ENCODE peak calls at places on chromosomes 11 and 22, in ten cellular contexts. Q, C, N, T, Y, J, P, S, W and G are unnamed samples.
A peak's percentile ranks its signal among the peaks of the same experiment; 100 is the strongest.

GRCh38 chr11:96755209-96755608 is 365.4 kb downstream of the JRKL start:
- DNase-seq in Q (no peak), C (no peak), N (no peak), T (no peak), Y (no peak), J (no peak), P (no peak), S (no peak), W (no peak), G (no peak)

GRCh38 chr11:78717031-78717430 is 142.4 kb upstream of the NARS2 start:
- DNase-seq in Q (no peak), C (no peak), N (no peak), T (no peak), Y (no peak), J (no peak), P (no peak), S (no peak), W (no peak), G (no peak)

GRCh38 chr22:49738566-49738965 is 89.1 kb downstream of the BRD1 start:
- DNase-seq in Q (no peak), C (no peak), N (no peak), T (peak; percentile 19), Y (no peak), J (no peak), P (no peak), S (no peak), W (no peak), G (no peak)

GRCh38 chr11:20362481-20362880 is 1.0 kb upstream of the HTATIP2 start:
- DNase-seq in Q (no peak), C (no peak), N (no peak), T (no peak), Y (no peak), J (no peak), P (no peak), S (no peak), W (no peak), G (no peak)

GRCh38 chr11:62012451-62013265 is 45.2 kb upstream of the FTH1 start:
- DNase-seq in Q (no peak), C (no peak), N (no peak), T (no peak), Y (no peak), J (no peak), P (peak; percentile 79), S (peak; percentile 42), W (no peak), G (no peak)

GRCh38 chr22:49824936-49825335 is 2.7 kb downstream of the BRD1 start:
- DNase-seq in Q (no peak), C (no peak), N (no peak), T (no peak), Y (no peak), J (no peak), P (no peak), S (no peak), W (no peak), G (no peak)

GRCh38 chr11:59818572-59818971 is 8.0 kb upstream of the MRPL16 start:
- DNase-seq in Q (no peak), C (no peak), N (no peak), T (no peak), Y (no peak), J (no peak), P (no peak), S (no peak), W (no peak), G (no peak)

GRCh38 chr11:16412525-16413194 is 56.3 kb upstream of the SOX6 start:
- DNase-seq in Q (no peak), C (no peak), N (no peak), T (no peak), Y (no peak), J (no peak), P (no peak), S (no peak), W (no peak), G (no peak)

GRCh38 chr11:45079075-45079444 is 67.4 kb upstream of the PRDM11 start:
- DNase-seq in Q (no peak), C (no peak), N (no peak), T (no peak), Y (peak; percentile 88), J (no peak), P (no peak), S (no peak), W (no peak), G (no peak)

GRCh38 chr11:16028406-16028805 is 327.9 kb downstream of the SOX6 start:
- DNase-seq in Q (no peak), C (no peak), N (no peak), T (no peak), Y (no peak), J (no peak), P (no peak), S (peak; percentile 45), W (no peak), G (no peak)

GRCh38 chr11:126188332-126189108 is 22.9 kb downstream of the RPUSD4 start:
- DNase-seq in Q (no peak), C (no peak), N (no peak), T (no peak), Y (no peak), J (no peak), P (no peak), S (no peak), W (no peak), G (no peak)

GRCh38 chr11:13602844-13603243 is 65.6 kb upstream of the FAR1 start:
- DNase-seq in Q (no peak), C (no peak), N (no peak), T (no peak), Y (no peak), J (no peak), P (no peak), S (no peak), W (no peak), G (no peak)

GRCh38 chr11:43573233-43573632 is 107.3 kb upstream of the HSD17B12 start:
- DNase-seq in Q (no peak), C (no peak), N (no peak), T (no peak), Y (no peak), J (no peak), P (peak; percentile 37), S (no peak), W (peak; percentile 16), G (no peak)

GRCh38 chr22:27984723-27985122 is 65.7 kb upstream of the PITPNB start:
- DNase-seq in Q (no peak), C (no peak), N (peak; percentile 82), T (peak; percentile 3), Y (no peak), J (peak; percentile 50), P (no peak), S (no peak), W (no peak), G (no peak)

DNA sequence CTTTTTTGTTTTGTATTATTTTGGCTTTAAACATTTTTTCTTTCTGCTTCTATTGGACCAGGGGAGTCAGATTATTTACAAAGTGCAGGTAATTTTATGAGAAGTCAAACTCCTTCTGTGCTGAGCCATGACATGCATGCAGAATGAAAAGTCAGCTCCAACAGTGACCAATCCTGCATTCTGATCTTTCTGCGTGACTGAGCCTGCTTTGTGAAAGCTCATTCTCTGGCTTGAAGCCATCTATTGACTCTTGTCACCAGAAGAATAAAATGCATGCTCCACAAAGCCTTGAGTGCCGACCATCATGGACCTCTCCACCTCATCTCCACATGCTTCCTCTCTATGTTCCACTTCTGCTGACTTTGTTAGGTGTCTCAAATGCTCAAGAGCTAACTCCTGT is 50.2 kb downstream of the MIAT start:
- DNase-seq in Q (no peak), C (no peak), N (no peak), T (no peak), Y (no peak), J (no peak), P (no peak), S (no peak), W (no peak), G (no peak)
- H3K27ac ChIP-seq in Q (no peak overlapping the region), C (no peak overlapping the region), N (no peak overlapping the region), T (no peak overlapping the region), Y (no peak overlapping the region), J (no peak overlapping the region), P (no peak overlapping the region), S (no peak overlapping the region), W (no peak overlapping the region), G (no peak overlapping the region)

DNA sequence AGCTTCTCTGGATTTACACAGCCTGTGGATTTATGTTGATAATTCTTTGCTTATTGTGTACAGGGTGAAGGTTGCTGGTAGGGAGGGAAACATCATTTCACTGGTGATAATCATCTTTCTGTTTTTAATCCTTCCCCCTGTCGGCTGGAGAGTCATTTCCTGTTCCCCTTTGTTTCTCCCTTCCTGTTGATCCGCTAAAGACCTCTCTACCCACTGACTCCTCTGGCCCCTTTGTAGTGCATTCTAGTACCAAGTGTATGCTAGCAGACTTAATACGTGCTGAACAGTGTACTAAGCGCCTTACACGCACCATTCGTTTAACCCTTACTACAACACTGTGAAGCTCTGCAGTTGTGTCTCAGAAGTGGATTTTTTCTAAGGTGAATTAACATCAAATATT is 19.0 kb upstream of the OR9Q1 start:
- DNase-seq in Q (no peak), C (no peak), N (no peak), T (no peak), Y (no peak), J (no peak), P (no peak), S (no peak), W (no peak), G (no peak)
- TF ChIP-seq POLR2A in Q (no peak), C (no peak), N (no peak), T (no peak), Y (no peak), J (no peak), P (no peak), S (no peak), W (no peak), G (no peak)

GRCh38 chr11:69463181-69463891 is 18.1 kb upstream of the LINC01488 start:
- DNase-seq in Q (no peak), C (no peak), N (no peak), T (no peak), Y (no peak), J (peak; percentile 52), P (peak; percentile 17), S (peak; percentile 80), W (no peak), G (no peak)

GRCh38 chr11:69459848-69460539 is 21.5 kb upstream of the LINC01488 start:
- DNase-seq in Q (no peak), C (no peak), N (no peak), T (no peak), Y (no peak), J (no peak), P (no peak), S (no peak), W (no peak), G (no peak)

GRCh38 chr11:69462106-69463045 is 19.1 kb upstream of the LINC01488 start:
- DNase-seq in Q (no peak), C (no peak), N (no peak), T (no peak), Y (no peak), J (peak; percentile 37), P (no peak), S (no peak), W (no peak), G (no peak)

GRCh38 chr11:69461272-69461962 is 20.0 kb upstream of the LINC01488 start:
- DNase-seq in Q (no peak), C (no peak), N (no peak), T (no peak), Y (no peak), J (peak; percentile 18), P (no peak), S (no peak), W (no peak), G (no peak)

GRCh38 chr11:69460540-69461257 is 20.8 kb upstream of the LINC01488 start:
- DNase-seq in Q (no peak), C (no peak), N (no peak), T (no peak), Y (no peak), J (no peak), P (peak; percentile 22), S (peak; percentile 95), W (peak; percentile 29), G (no peak)
- H3K27ac ChIP-seq in Q (no peak overlapping the region), C (no peak overlapping the region), N (no peak overlapping the region), T (peak overlapping the region; percentile 59), Y (no peak overlapping the region), J (no peak overlapping the region), P (no peak overlapping the region), S (no peak overlapping the region), W (no peak overlapping the region), G (no peak overlapping the region)

GRCh38 chr22:22374163-22374562 is 129.6 kb downstream of the VPREB1 start:
- DNase-seq in Q (no peak), C (no peak), N (no peak), T (no peak), Y (no peak), J (no peak), P (no peak), S (no peak), W (no peak), G (no peak)
- TF ChIP-seq POLR2A in Q (no peak), C (no peak), N (no peak), T (no peak), Y (no peak), J (no peak), P (no peak), S (no peak), W (no peak), G (no peak)